ENCODE peak calls at places on chromosomes 5 and 9, in five cellular contexts. M is H4, F is hepatocyte, Z is left ventricle myocardium inferior, C is A172. O is an unnamed sample.

GRCh38 chr9:20496328-20496727 is 126.0 kb downstream of the MLLT3 start:
- DNase-seq in M (no peak), C (no peak), F (no peak), Z (no peak), O (no peak)

GRCh38 chr5:415928-416635 is 26.9 kb upstream of the EXOC3 start:
- DNase-seq in M (no peak), Z (no peak), C (no peak), F (no peak), O (peak; percentile 12)

GRCh38 chr9:38018964-38019602 is 49.9 kb downstream of the SHB start:
- DNase-seq in Z (no peak), F (peak; percentile 82), M (peak; percentile 83), C (peak; percentile 84), O (no peak)

GRCh38 chr5:119991645-119992044 is 362.3 kb downstream of the FAM170A start:
- DNase-seq in Z (no peak), M (no peak), F (no peak), C (no peak), O (no peak)

GRCh38 chr9:110443878-110444245 is 106.2 kb upstream of the TXNDC8 start:
- DNase-seq in F (no peak), C (no peak), Z (no peak), M (no peak), O (no peak)

GRCh38 chr5:178208540-178209227 is 4.4 kb downstream of the HNRNPAB start:
- DNase-seq in M (no peak), F (no peak), C (no peak), Z (no peak), O (no peak)

GRCh38 chr9:19934301-19934868 is 145.5 kb upstream of the SLC24A2 start:
- DNase-seq in F (peak; percentile 26), Z (peak; percentile 37), M (no peak), C (no peak), O (no peak)

GRCh38 chr9:87944687-87945086 is 26.9 kb downstream of the SPATA31C1 start:
- DNase-seq in F (no peak), M (no peak), C (no peak), Z (no peak), O (no peak)

GRCh38 chr9:134597957-134598883 is 43.4 kb upstream of the COL5A1 start:
- DNase-seq in Z (no peak), F (peak; percentile 62), C (no peak), M (no peak), O (no peak)

GRCh38 chr5:138753794-138754698 is 821 bp downstream of the CTNNA1 start:
- DNase-seq in M (peak; percentile 90), C (peak; percentile 83), Z (peak; percentile 94), F (peak; percentile 92), O (peak; percentile 22)

GRCh38 chr5:171957591-171958251 is 48.7 kb downstream of the FBXW11 start:
- DNase-seq in M (no peak), F (no peak), Z (no peak), C (no peak), O (no peak)

GRCh38 chr5:132414634-132415377 is 45.3 kb downstream of the SLC22A5 start:
- DNase-seq in F (peak; percentile 52), Z (no peak), C (peak; percentile 88), M (peak; percentile 94), O (no peak)

GRCh38 chr5:22621084-22621483 is 232.1 kb downstream of the CDH12 start:
- DNase-seq in C (no peak), Z (no peak), F (no peak), M (no peak), O (no peak)

GRCh38 chr9:128899566-128900322 is 17.8 kb downstream of the LRRC8A start:
- DNase-seq in M (no peak), C (peak; percentile 78), F (no peak), Z (no peak), O (no peak)

GRCh38 chr9:38689678-38690077 is 30.3 kb downstream of the FAM240B start:
- DNase-seq in M (peak; percentile 40), C (peak; percentile 26), F (peak; percentile 66), Z (no peak), O (no peak)

GRCh38 chr5:36261186-36261585 is 19.5 kb upstream of the NADK2 start:
- DNase-seq in C (no peak), F (no peak), M (no peak), Z (no peak), O (no peak)

GRCh38 chr9:72254881-72255545 is 105.8 kb downstream of the GDA start:
- DNase-seq in M (no peak), Z (no peak), F (no peak), C (no peak), O (no peak)

O was measured in activated B cell treated with CpG ODN at 0.5 μM for 24 hours.